ENCODE peak calls at places on chromosomes 3 and 15, in six cellular contexts. W, X, G, N, V and B are unnamed samples.

GRCh38 chr3:175224051-175224450 is 364.9 kb downstream of the NAALADL2 start:
- DNase-seq in W (no peak), V (no peak), G (no peak), X (no peak), N (no peak), B (no peak)

GRCh38 chr3:160928183-160928718 is 172.2 kb downstream of the PPM1L start:
- DNase-seq in G (no peak), W (no peak), X (no peak), V (no peak), N (no peak), B (no peak)

GRCh38 chr3:141405581-141405980 is 37.3 kb downstream of the ZBTB38 start:
- DNase-seq in X (no peak), G (no peak), N (peak), W (no peak), V (no peak), B (no peak)

GRCh38 chr3:97353176-97353575 is 411.4 kb upstream of the ARL6 start:
- DNase-seq in X (no peak), V (no peak), N (no peak), G (no peak), W (no peak), B (no peak)

GRCh38 chr15:46580487-46580886 is 945.7 kb downstream of the SQOR start:
- DNase-seq in W (no peak), X (no peak), N (no peak), V (no peak), G (no peak), B (no peak)

GRCh38 chr15:89556413-89557262 is 18.6 kb upstream of the TICRR start:
- DNase-seq in X (no peak), N (peak), W (no peak), G (no peak), V (peak), B (no peak)

GRCh38 chr15:56942118-56942517 is 23.7 kb downstream of the TCF12 start:
- DNase-seq in W (no peak), N (no peak), G (no peak), V (no peak), X (no peak), B (no peak)

GRCh38 chr3:123419850-123420292 is 29.0 kb downstream of the ADCY5 start:
- DNase-seq in V (no peak), W (no peak), N (no peak), G (no peak), X (no peak), B (no peak)

GRCh38 chr3:61796088-61796680 is 234.8 kb downstream of the PTPRG start:
- DNase-seq in G (no peak), W (no peak), V (no peak), X (no peak), N (no peak), B (no peak)

GRCh38 chr3:186432189-186432588 is 70.2 kb upstream of the DGKG start:
- DNase-seq in W (no peak), G (no peak), X (no peak), V (no peak), N (peak), B (no peak)

GRCh38 chr3:133377396-133377795 is 22.5 kb upstream of the BFSP2 start:
- DNase-seq in W (no peak), N (peak), G (no peak), X (no peak), V (no peak), B (no peak)

GRCh38 chr3:84547971-84548970 is 410.5 kb upstream of the CADM2 start:
- DNase-seq in N (peak), X (no peak), V (peak), W (no peak), G (no peak), B (no peak)
- TF ChIP-seq CTCF in N (peak), X (no peak), V (peak), W (no peak), G (peak), B (peak)

GRCh38 chr3:66858656-66859381 is 139.3 kb upstream of the KBTBD8 start:
- DNase-seq in V (peak), G (no peak), W (no peak), X (no peak), N (no peak), B (no peak)
- TF ChIP-seq CTCF in V (peak), G (no peak), W (no peak), X (no peak), N (no peak), B (no peak)

GRCh38 chr3:171103185-171103584 is 76.7 kb upstream of the SLC2A2 start:
- DNase-seq in X (no peak), N (no peak), V (no peak), G (no peak), W (no peak), B (no peak)
- TF ChIP-seq CTCF in X (no peak), N (no peak), V (no peak), G (no peak), W (no peak), B (no peak)

GRCh38 chr3:177802151-177802900 is 605.0 kb upstream of the TBL1XR1 start:
- DNase-seq in V (no peak), W (no peak), N (peak), G (no peak), X (no peak), B (no peak)
- TF ChIP-seq CTCF in V (no peak), W (no peak), N (no peak), G (no peak), X (no peak), B (no peak)